ENCODE peak calls at places on chromosomes 6 and 20, in eight cellular contexts. H is heart right ventricle, X is left lung, N is right atrium auricular region, V is Panc1, D is H1, B is ovary, L is BE2C. R is an unnamed sample. For H3K9me3, the result is how much of the 10 kb centered on the place peaks cover.

GRCh38 chr6:53833147-53833546 is 38.3 kb downstream of the LRRC1 start:
- DNase-seq in H (no peak), X (no peak), N (no peak), V (no peak), D (no peak), B (no peak), L (no peak), R (no peak)

GRCh38 chr6:60671369-60671768 is 1614.7 kb downstream of the KHDRBS2 start:
- DNase-seq in H (no peak), X (no peak), N (no peak), V (no peak), D (no peak), B (no peak), L (no peak), R (no peak)

GRCh38 chr6:83303426-83303825 is 110.3 kb downstream of the RWDD2A start:
- DNase-seq in H (no peak), X (no peak), N (no peak), V (no peak), D (no peak), B (no peak), L (no peak), R (no peak)

GRCh38 chr6:47485491-47486135 is 8.0 kb downstream of the CD2AP start:
- DNase-seq in H (no peak), X (no peak), N (no peak), V (no peak), D (no peak), B (no peak), L (no peak), R (no peak)

GRCh38 chr6:69232506-69233194 is 564.2 kb downstream of the LMBRD1 start:
- DNase-seq in H (peak), X (peak), N (no peak), V (no peak), D (no peak), B (peak), L (peak), R (no peak)

GRCh38 chr6:111614833-111615582 is 9.3 kb upstream of the TRAF3IP2 start:
- DNase-seq in H (no peak), X (no peak), N (no peak), V (no peak), D (no peak), B (no peak), L (peak), R (peak)

GRCh38 chr6:110656492-110656891 is 158.8 kb downstream of the CDK19 start:
- DNase-seq in H (no peak), X (no peak), N (no peak), V (no peak), D (no peak), B (no peak), L (no peak), R (no peak)

GRCh38 chr20:8089668-8090067 is 42.4 kb upstream of the PLCB1 start:
- DNase-seq in H (no peak), X (no peak), N (no peak), V (no peak), D (no peak), B (no peak), L (no peak), R (no peak)

GRCh38 chr6:30325150-30325872 is 1.4 kb upstream of the TRIM39 start:
- DNase-seq in H (no peak), X (peak), N (no peak), V (no peak), D (peak), B (no peak), L (peak), R (no peak)

GRCh38 chr6:66926060-66926459 is 1219.0 kb upstream of the EYS start:
- DNase-seq in H (no peak), X (no peak), N (no peak), V (peak), D (no peak), B (no peak), L (no peak), R (no peak)

GRCh38 chr6:44258325-44258863 is 1.1 kb upstream of the SLC35B2 start:
- DNase-seq in H (no peak), X (peak), N (no peak), V (no peak), D (no peak), B (no peak), L (no peak), R (no peak)

GRCh38 chr6:48552905-48553304 is 441.9 kb upstream of the PTCHD4 start:
- DNase-seq in H (no peak), X (no peak), N (no peak), V (no peak), D (no peak), B (no peak), L (no peak), R (no peak)

GRCh38 chr6:43386492-43386891 is 17.0 kb upstream of the ZNF318 start:
- DNase-seq in H (no peak), X (no peak), N (no peak), V (no peak), D (no peak), B (no peak), L (no peak), R (no peak)

GRCh38 chr6:43242908-43243648 is at the start of gene TTBK1:
- DNase-seq in H (no peak), X (no peak), N (no peak), V (no peak), D (no peak), B (no peak), L (peak), R (no peak)

GRCh38 chr6:19771753-19772336 is 65.3 kb upstream of the ID4 start:
- DNase-seq in H (no peak), X (no peak), N (no peak), V (no peak), D (no peak), B (no peak), L (no peak), R (no peak)

GRCh38 chr6:19772891-19773290 is 64.3 kb upstream of the ID4 start:
- DNase-seq in H (no peak), X (no peak), N (no peak), V (no peak), D (no peak), B (no peak), L (no peak), R (no peak)
- TF ChIP-seq CTCF in H (no peak), X (no peak), N (no peak), V (no peak), D (no peak), B (no peak), L (no peak), R (no peak)

GRCh38 chr6:131054392-131055250 is 8.4 kb downstream of the EPB41L2 start:
- DNase-seq in H (no peak), X (no peak), N (no peak), V (no peak), D (no peak), B (no peak), L (no peak), R (no peak)

GRCh38 chr6:131053546-131054240 is 9.4 kb downstream of the EPB41L2 start:
- DNase-seq in H (no peak), X (no peak), N (no peak), V (no peak), D (no peak), B (no peak), L (no peak), R (no peak)

GRCh38 chr6:131045139-131045538 is 17.9 kb downstream of the EPB41L2 start:
- DNase-seq in H (no peak), X (no peak), N (no peak), V (no peak), D (no peak), B (no peak), L (no peak), R (no peak)

GRCh38 chr6:131051316-131051715 is 11.7 kb downstream of the EPB41L2 start:
- DNase-seq in H (no peak), X (no peak), N (no peak), V (no peak), D (no peak), B (no peak), L (no peak), R (no peak)

GRCh38 chr6:131049515-131050081 is 13.4 kb downstream of the EPB41L2 start:
- DNase-seq in H (no peak), X (no peak), N (no peak), V (no peak), D (no peak), B (no peak), L (no peak), R (no peak)
- H3K9me3 ChIP-seq in H (under half), X (under half), N (under half), V (under half), D (under half), B (under half), L (under half), R (under half)

GRCh38 chr6:26312096-26312463 is 52.9 kb upstream of the BTN3A2 start:
- DNase-seq in H (no peak), X (no peak), N (no peak), V (no peak), D (no peak), B (no peak), L (no peak), R (no peak)

GRCh38 chr6:26312501-26313390 is 52.3 kb upstream of the BTN3A2 start:
- DNase-seq in H (peak), X (peak), N (peak), V (no peak), D (no peak), B (peak), L (peak), R (no peak)

GRCh38 chr6:26311012-26311384 is 54.0 kb upstream of the BTN3A2 start:
- DNase-seq in H (no peak), X (no peak), N (peak), V (no peak), D (no peak), B (peak), L (peak), R (no peak)

GRCh38 chr6:26309731-26310142 is 55.3 kb upstream of the BTN3A2 start:
- DNase-seq in H (no peak), X (no peak), N (no peak), V (no peak), D (no peak), B (no peak), L (no peak), R (no peak)

DNA sequence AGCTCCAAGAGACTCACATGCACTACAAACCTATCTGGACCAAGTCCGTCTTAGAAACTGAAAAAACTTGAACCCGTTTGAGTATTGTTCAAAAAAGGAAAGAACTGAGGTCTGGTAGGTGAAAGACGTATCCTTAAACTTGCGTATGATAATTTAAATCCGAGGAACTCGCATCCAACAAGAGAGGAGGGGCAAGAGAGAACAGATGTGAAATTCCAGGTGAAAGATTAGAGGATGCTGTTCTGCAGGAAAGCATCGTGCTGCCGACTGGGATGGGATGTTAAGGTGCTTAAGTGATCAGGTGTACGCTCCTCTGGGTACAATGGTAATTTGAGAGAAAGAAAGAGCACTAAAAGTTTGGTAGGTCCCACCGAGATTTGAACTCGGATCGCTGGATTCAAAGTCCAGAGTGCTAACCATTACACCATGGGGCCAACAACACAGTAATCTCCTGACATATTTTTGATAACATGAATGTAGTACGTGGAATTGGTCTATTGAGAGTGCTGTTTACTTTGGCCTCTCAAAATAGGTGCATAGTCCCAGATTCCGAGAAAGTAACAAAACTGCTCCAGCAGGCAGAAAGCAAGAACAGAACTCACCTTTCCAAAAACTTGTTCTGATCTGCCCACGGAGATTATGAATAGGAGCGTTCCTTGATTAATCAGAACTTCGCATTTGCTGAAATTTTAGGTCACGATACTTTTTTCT is 53.5 kb upstream of the BTN3A2 start:
- DNase-seq in H (peak), X (no peak), N (no peak), V (no peak), D (no peak), B (peak), L (peak), R (no peak)
- TF ChIP-seq CTCF in H (no peak), X (no peak), N (no peak), V (no peak), D (no peak), B (no peak), L (no peak), R (no peak)

GRCh38 chr6:164291224-164291623 is 876.7 kb downstream of the QKI start:
- DNase-seq in H (no peak), X (no peak), N (no peak), V (no peak), D (no peak), B (no peak), L (no peak), R (no peak)

DNA sequence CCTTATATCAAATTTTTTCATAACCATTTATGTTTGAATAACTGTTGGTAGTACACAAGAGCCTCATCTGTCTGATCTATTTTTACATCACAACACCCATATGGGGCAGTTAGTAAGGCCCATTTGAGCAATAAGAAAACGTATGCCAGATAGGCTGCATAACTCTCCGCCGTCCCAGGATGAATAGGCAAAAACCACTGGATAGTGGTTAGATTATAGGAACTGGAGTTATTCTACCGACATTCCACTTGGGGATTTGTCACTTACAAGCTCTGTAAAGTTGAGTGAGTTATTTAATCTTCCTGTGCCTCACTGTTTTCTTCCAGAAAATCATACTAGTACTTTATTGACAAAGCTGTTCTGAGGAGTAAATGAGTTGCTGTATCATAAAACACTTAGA is 881.9 kb downstream of the QKI start:
- DNase-seq in H (no peak), X (no peak), N (no peak), V (no peak), D (no peak), B (no peak), L (no peak), R (no peak)
- H3K9me3 ChIP-seq in H (under half), X (under half), N (under half), V (under half), D (under half), B (under half), L (under half), R (under half)

R was measured in suprapubic skin.